ENCODE peak calls at places on chromosomes 2 and 18, in seven cellular contexts. E, Q, S, A, N, Z and Y are unnamed samples.

GRCh38 chr2:39107156-39107555 is 13.7 kb downstream of the SOS1 start:
- DNase-seq in E (peak; percentile 83), Q (no peak), S (peak; percentile 43), A (no peak), N (peak; percentile 55), Z (no peak), Y (peak; percentile 9)

GRCh38 chr2:22817197-22817596 is 567.8 kb upstream of the KLHL29 start:
- DNase-seq in E (no peak), Q (no peak), S (no peak), A (no peak), N (no peak), Z (peak; percentile 25), Y (no peak)

GRCh38 chr18:79708412-79708811 is 28.8 kb downstream of the CTDP1 start:
- DNase-seq in E (no peak), Q (no peak), S (no peak), A (no peak), N (no peak), Z (no peak), Y (no peak)

GRCh38 chr2:11128258-11128951 is 26.9 kb upstream of the SLC66A3 start:
- DNase-seq in E (no peak), Q (no peak), S (no peak), A (no peak), N (no peak), Z (peak; percentile 81), Y (no peak)

GRCh38 chr2:109162999-109163398 is 34.0 kb downstream of the SH3RF3 start:
- DNase-seq in E (no peak), Q (no peak), S (no peak), A (no peak), N (no peak), Z (no peak), Y (no peak)

GRCh38 chr2:230678018-230678417 is 34.6 kb upstream of the CAB39 start:
- DNase-seq in E (no peak), Q (no peak), S (no peak), A (no peak), N (no peak), Z (no peak), Y (no peak)

GRCh38 chr2:62347563-62348270 is 151.8 kb downstream of the B3GNT2 start:
- DNase-seq in E (no peak), Q (no peak), S (no peak), A (peak; percentile 38), N (no peak), Z (no peak), Y (no peak)

GRCh38 chr2:168816369-168816768 is 13.9 kb downstream of the NOSTRIN start:
- DNase-seq in E (no peak), Q (no peak), S (no peak), A (no peak), N (no peak), Z (peak; percentile 53), Y (no peak)

GRCh38 chr2:65016789-65017188 is 27.6 kb downstream of the SLC1A4 start:
- DNase-seq in E (no peak), Q (no peak), S (no peak), A (no peak), N (no peak), Z (no peak), Y (no peak)

GRCh38 chr2:205892141-205893064 is 193.6 kb downstream of the INO80D start:
- DNase-seq in E (no peak), Q (no peak), S (peak; percentile 43), A (no peak), N (peak; percentile 61), Z (peak; percentile 41), Y (no peak)

GRCh38 chr2:14516844-14517243 is 115.7 kb upstream of the LRATD1 start:
- DNase-seq in E (no peak), Q (no peak), S (no peak), A (no peak), N (no peak), Z (peak; percentile 97), Y (no peak)

GRCh38 chr18:46387426-46388131 is 269.4 kb downstream of the LOXHD1 start:
- DNase-seq in E (peak; percentile 38), Q (no peak), S (no peak), A (no peak), N (peak; percentile 65), Z (no peak), Y (no peak)

GRCh38 chr2:171735991-171736710 is 48.9 kb downstream of the DYNC1I2 start:
- DNase-seq in E (no peak), Q (no peak), S (no peak), A (no peak), N (no peak), Z (no peak), Y (no peak)
- TF ChIP-seq EZH2phosphoT487 in E (no peak), Q (no peak), S (no peak), A (no peak), N (no peak), Z (no peak), Y (no peak)

GRCh38 chr2:159998236-159998635 is 64.2 kb downstream of the PLA2R1 start:
- DNase-seq in E (no peak), Q (no peak), S (no peak), A (no peak), N (no peak), Z (no peak), Y (no peak)

GRCh38 chr2:159995038-159995437 is 67.4 kb downstream of the PLA2R1 start:
- DNase-seq in E (no peak), Q (no peak), S (no peak), A (no peak), N (no peak), Z (no peak), Y (no peak)

DNA sequence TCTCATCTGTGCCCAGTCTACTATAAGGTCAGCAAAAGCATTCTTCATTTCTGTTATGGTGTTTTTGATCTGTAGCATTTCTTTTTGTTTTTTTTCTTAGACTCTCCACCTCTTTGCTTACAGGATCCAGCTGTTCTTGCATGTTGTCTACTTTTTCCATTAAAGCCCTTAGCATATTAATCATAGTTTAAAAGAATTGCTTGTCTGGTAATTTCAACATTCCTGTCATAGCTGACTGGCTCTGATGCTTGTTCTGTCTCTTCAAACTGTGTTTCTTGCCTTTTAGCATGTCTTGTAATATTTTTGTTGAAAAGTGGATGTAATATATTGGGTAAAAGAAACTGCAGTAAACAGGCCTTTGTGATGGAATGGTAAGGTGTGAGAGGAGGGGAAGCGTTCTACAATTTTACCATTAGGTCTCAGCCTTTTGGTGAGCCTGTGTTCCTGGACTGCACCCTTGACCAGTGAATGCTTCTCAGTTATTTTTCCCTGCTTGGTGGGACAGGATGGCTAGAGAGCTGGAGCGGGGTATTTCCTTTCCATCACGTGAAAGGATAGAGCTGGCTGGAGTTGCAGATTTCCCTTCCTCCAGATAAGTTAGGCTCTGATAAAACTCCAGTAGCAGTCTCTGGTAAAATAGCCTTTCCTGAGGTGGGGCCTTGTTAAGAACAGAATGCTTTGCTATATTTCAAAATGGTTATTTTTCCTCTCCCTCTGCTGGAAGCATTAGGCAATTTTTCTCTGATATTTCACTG is 65.4 kb downstream of the PLA2R1 start:
- DNase-seq in E (no peak), Q (no peak), S (no peak), A (no peak), N (no peak), Z (no peak), Y (no peak)
- TF ChIP-seq CTCF in E (peak; percentile 20), Q (no peak), S (no peak), A (no peak), N (no peak), Z (no peak), Y (no peak)

GRCh38 chr2:156476516-156477206 is 40.5 kb downstream of the GPD2 start:
- DNase-seq in E (no peak), Q (no peak), S (no peak), A (peak; percentile 63), N (no peak), Z (peak; percentile 76), Y (no peak)

GRCh38 chr2:156472686-156473085 is 36.5 kb downstream of the GPD2 start:
- DNase-seq in E (no peak), Q (no peak), S (no peak), A (no peak), N (no peak), Z (no peak), Y (no peak)

GRCh38 chr2:156473445-156473844 is 37.3 kb downstream of the GPD2 start:
- DNase-seq in E (no peak), Q (no peak), S (no peak), A (no peak), N (no peak), Z (no peak), Y (no peak)

GRCh38 chr2:156474316-156474715 is 38.1 kb downstream of the GPD2 start:
- DNase-seq in E (no peak), Q (no peak), S (no peak), A (no peak), N (no peak), Z (no peak), Y (no peak)

DNA sequence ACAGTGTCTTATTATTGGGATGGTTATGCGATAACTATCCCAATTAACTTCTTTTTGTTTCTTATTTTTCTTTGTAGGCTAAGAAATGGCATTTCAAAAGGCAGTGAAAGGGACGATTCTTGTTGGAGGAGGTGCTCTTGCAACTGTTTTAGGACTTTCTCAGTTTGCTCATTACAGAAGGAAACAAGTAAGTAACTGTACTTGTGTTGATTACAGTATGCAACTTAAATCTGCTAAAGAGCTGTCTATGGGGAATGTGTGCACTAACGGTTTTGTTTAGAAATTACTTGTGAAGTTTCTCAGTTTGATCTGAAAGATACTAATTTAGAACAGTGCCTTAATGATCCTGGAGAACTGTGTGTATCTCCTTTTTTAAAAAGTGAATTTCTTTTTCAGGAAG is 39.8 kb downstream of the GPD2 start:
- DNase-seq in E (no peak), Q (no peak), S (no peak), A (no peak), N (no peak), Z (no peak), Y (no peak)
- H3K27ac ChIP-seq in E (no peak overlapping the region), Q (no peak overlapping the region), S (no peak overlapping the region), A (peak overlapping the region; percentile 42), N (no peak overlapping the region), Z (no peak overlapping the region), Y (no peak overlapping the region)

GRCh38 chr2:239751719-239752355 is 273.3 kb downstream of the NDUFA10 start:
- DNase-seq in E (no peak), Q (no peak), S (no peak), A (no peak), N (no peak), Z (no peak), Y (peak; percentile 58)
- TF ChIP-seq EZH2phosphoT487 in E (no peak), Q (no peak), S (no peak), A (no peak), N (no peak), Z (no peak), Y (no peak)